ENCODE peak calls at places on chromosomes 7 and 10, in seven cellular contexts. Q, G, O, J, S, B and W are unnamed samples.

GRCh38 chr7:5549096-5549896 is 125.7 kb upstream of the TNRC18 start:
- DNase-seq in B (no peak), S (no peak), O (no peak), J (peak; percentile 44), G (no peak), Q (peak; percentile 62), W (no peak)

GRCh38 chr10:36666451-36666850 is 458.9 kb upstream of the ANKRD30A start:
- DNase-seq in J (peak; percentile 77), Q (no peak), O (no peak), G (no peak), B (no peak), S (no peak), W (no peak)

GRCh38 chr7:132446666-132447217 is 129.5 kb downstream of the PLXNA4 start:
- DNase-seq in G (no peak), O (no peak), Q (no peak), J (no peak), S (no peak), B (no peak), W (no peak)

GRCh38 chr7:16619979-16620408 is 25.6 kb downstream of the ANKMY2 start:
- DNase-seq in G (no peak), Q (no peak), B (no peak), O (no peak), J (peak; percentile 35), S (no peak), W (no peak)

GRCh38 chr10:22029450-22030236 is 26.1 kb upstream of the DNAJC1 start:
- DNase-seq in O (no peak), Q (peak; percentile 23), G (no peak), B (no peak), J (peak; percentile 31), S (no peak), W (no peak)

GRCh38 chr7:132440126-132440525 is 136.1 kb downstream of the PLXNA4 start:
- DNase-seq in Q (no peak), J (no peak), G (no peak), O (no peak), S (no peak), B (no peak), W (no peak)

GRCh38 chr10:89609730-89610393 is 35.2 kb downstream of the PANK1 start:
- DNase-seq in Q (no peak), S (no peak), G (no peak), O (peak; percentile 25), B (no peak), J (no peak), W (no peak)

GRCh38 chr10:4546500-4546899 is 279.5 kb upstream of the AKR1E2 start:
- DNase-seq in O (no peak), J (peak; percentile 67), G (no peak), S (peak; percentile 55), Q (no peak), B (peak; percentile 88), W (peak; percentile 25)

GRCh38 chr10:119625570-119626280 is 25.5 kb upstream of the BAG3 start:
- DNase-seq in B (no peak), Q (no peak), S (no peak), J (no peak), O (no peak), G (no peak), W (no peak)

GRCh38 chr7:44531421-44532380 is 9.4 kb downstream of the NPC1L1 start:
- DNase-seq in G (no peak), Q (no peak), O (no peak), J (no peak), S (no peak), B (no peak), W (no peak)

GRCh38 chr7:121003986-121004685 is 15.6 kb downstream of the CPED1 start:
- DNase-seq in J (no peak), B (no peak), Q (no peak), G (no peak), S (no peak), O (no peak), W (no peak)

DNA sequence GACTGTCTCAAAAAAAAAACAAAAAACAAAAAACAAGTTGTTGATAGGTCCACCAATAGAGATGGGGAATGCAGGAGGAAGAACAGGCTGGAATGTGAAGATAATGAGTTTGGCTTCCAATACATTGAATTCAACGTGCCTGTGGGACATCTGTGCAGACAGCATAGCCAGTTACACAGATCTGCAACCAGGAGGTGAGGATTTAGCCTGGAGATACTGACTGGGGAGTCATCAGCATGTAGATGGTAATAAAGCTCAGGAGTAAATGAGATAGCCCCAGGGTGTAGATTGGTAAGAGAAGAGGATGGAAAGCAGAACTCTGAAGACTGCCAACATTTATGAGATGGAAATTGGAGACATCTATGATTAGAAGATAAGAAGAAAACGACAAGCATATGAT is 4.8 kb upstream of the TRIM8 start:
- DNase-seq in J (no peak), B (no peak), Q (no peak), O (no peak), S (no peak), G (no peak), W (no peak)
- TF ChIP-seq CTCF in J (no peak), B (no peak), Q (no peak), O (no peak), S (no peak), G (no peak), W (no peak)

GRCh38 chr7:93933190-93933589 is 11.7 kb downstream of the GNG11 start:
- DNase-seq in J (no peak), G (no peak), B (no peak), O (no peak), Q (no peak), S (no peak), W (no peak)
- TF ChIP-seq CTCF in J (no peak), G (no peak), B (no peak), O (no peak), Q (no peak), S (no peak), W (no peak)

GRCh38 chr10:86585726-86586048 is 64.1 kb upstream of the WAPL start:
- DNase-seq in O (no peak), J (no peak), B (no peak), S (no peak), G (no peak), Q (no peak), W (no peak)
- TF ChIP-seq CTCF in O (no peak), J (no peak), B (no peak), S (no peak), G (no peak), Q (no peak), W (no peak)

GRCh38 chr7:98879989-98880337 is 1.6 kb downstream of the TRRAP start:
- DNase-seq in O (no peak), J (no peak), B (no peak), G (no peak), Q (no peak), S (no peak), W (no peak)

GRCh38 chr7:98877692-98878364 is 504 bp upstream of the TRRAP start:
- DNase-seq in G (no peak), S (no peak), B (no peak), Q (no peak), O (no peak), J (no peak), W (no peak)

GRCh38 chr7:98879198-98879988 is 1.1 kb downstream of the TRRAP start:
- DNase-seq in S (no peak), O (peak; percentile 8), J (peak; percentile 42), B (no peak), G (no peak), Q (no peak), W (no peak)

GRCh38 chr7:98877146-98877545 is 1.2 kb upstream of the TRRAP start:
- DNase-seq in B (no peak), O (no peak), Q (no peak), S (no peak), J (no peak), G (no peak), W (no peak)

DNA sequence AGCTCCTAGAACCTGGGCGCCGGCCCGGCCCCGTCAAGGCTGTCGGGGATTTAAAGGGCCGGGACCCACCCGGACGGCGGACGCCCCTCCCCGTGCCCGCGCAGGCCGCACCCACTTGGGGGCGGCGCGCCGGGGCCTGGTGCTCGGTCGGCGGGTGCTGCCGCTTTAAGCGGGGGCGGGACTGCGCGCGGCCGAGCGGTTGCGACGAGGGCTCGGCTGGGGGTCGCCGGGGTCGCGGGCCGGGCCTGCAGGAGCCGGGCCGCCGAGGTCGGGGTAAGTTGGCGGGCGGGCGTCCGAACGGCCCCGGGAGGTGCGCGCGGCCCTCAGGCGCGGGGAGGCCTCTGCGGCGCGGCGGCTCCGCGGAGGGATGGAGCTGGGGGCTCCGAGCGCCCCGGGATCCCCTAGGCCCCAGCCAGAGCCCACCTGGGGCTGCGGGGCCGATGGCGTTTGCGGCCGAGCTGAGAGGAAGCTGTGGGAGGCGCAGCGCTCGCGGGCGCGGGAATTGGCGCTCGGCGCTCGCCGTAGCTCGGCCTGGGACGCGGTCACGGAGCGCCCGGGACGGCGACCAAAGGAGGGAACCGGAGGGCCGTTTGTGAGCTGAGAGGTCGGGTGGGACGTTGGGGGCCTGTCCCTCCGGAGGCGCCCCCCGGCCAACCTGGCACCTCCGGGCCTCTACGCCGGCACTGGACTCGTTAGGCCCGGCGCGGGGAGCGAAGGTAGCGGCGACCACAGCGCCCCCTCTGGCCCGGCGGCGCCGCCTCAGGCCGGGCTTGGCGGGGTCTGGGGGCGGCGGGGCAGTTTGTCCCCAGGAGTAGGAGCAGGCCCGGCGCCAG is at the start of gene TRRAP:
- DNase-seq in B (no peak), S (peak; percentile 32), O (peak; percentile 90), Q (peak; percentile 72), J (peak; percentile 73), G (peak; percentile 80), W (no peak)
- TF ChIP-seq CTCF in B (peak; percentile 50), S (peak; percentile 68), O (peak; percentile 67), Q (peak; percentile 38), J (peak; percentile 53), G (peak; percentile 93), W (peak; percentile 69)

GRCh38 chr7:48101880-48102448 is 12.9 kb downstream of the UPP1 start:
- DNase-seq in B (no peak), O (no peak), J (no peak), G (peak; percentile 57), Q (no peak), S (no peak), W (no peak)
- TF ChIP-seq CTCF in B (peak; percentile 36), O (peak; percentile 40), J (peak; percentile 54), G (peak; percentile 49), Q (peak; percentile 37), S (peak; percentile 21), W (peak; percentile 32)